ENCODE peak calls at places on chromosome 5, in five cellular contexts. G, H, M, K and N are unnamed samples. For H3K27me3, the result is how much of the 10 kb centered on the place peaks cover.

GRCh38 chr5:1121891-1122290 is 10.0 kb upstream of the SLC12A7 start:
- DNase-seq in G (no peak), H (no peak), M (no peak), K (no peak), N (no peak)

GRCh38 chr5:135214897-135215616 is 181.0 kb upstream of the PITX1 start:
- DNase-seq in G (no peak), H (peak), M (no peak), K (no peak), N (no peak)

GRCh38 chr5:108415726-108416125 is 33.8 kb upstream of the FBXL17 start:
- DNase-seq in G (no peak), H (no peak), M (no peak), K (no peak), N (no peak)

GRCh38 chr5:172209714-172210113 is 15.7 kb downstream of the EFCAB9 start:
- DNase-seq in G (no peak), H (no peak), M (no peak), K (no peak), N (no peak)

GRCh38 chr5:53041071-53041692 is 52.0 kb downstream of the ITGA2 start:
- DNase-seq in G (no peak), H (no peak), M (no peak), K (peak), N (peak)

GRCh38 chr5:76714771-76715483 is 999 bp upstream of the F2R start:
- DNase-seq in G (peak), H (no peak), M (peak), K (no peak), N (no peak)

GRCh38 chr5:81768960-81769452 is 18.1 kb upstream of the SSBP2 start:
- DNase-seq in G (no peak), H (no peak), M (no peak), K (peak), N (no peak)

GRCh38 chr5:76169536-76169935 is 86.4 kb downstream of the SV2C start:
- DNase-seq in G (no peak), H (no peak), M (no peak), K (no peak), N (no peak)

GRCh38 chr5:158988987-158989624 is 110.6 kb downstream of the EBF1 start:
- DNase-seq in G (no peak), H (no peak), M (no peak), K (no peak), N (no peak)

GRCh38 chr5:31531543-31531887 is 378 bp downstream of the DROSHA start:
- DNase-seq in G (peak), H (peak), M (peak), K (peak), N (no peak)

GRCh38 chr5:84032404-84032803 is 311.7 kb upstream of the HAPLN1 start:
- DNase-seq in G (no peak), H (no peak), M (no peak), K (no peak), N (no peak)

GRCh38 chr5:909086-909485 is 16.4 kb downstream of the TRIP13 start:
- DNase-seq in G (no peak), H (no peak), M (no peak), K (no peak), N (no peak)

GRCh38 chr5:135296900-135297816 is 101.9 kb downstream of the MACROH2A1 start:
- DNase-seq in G (no peak), H (no peak), M (no peak), K (no peak), N (no peak)

DNA sequence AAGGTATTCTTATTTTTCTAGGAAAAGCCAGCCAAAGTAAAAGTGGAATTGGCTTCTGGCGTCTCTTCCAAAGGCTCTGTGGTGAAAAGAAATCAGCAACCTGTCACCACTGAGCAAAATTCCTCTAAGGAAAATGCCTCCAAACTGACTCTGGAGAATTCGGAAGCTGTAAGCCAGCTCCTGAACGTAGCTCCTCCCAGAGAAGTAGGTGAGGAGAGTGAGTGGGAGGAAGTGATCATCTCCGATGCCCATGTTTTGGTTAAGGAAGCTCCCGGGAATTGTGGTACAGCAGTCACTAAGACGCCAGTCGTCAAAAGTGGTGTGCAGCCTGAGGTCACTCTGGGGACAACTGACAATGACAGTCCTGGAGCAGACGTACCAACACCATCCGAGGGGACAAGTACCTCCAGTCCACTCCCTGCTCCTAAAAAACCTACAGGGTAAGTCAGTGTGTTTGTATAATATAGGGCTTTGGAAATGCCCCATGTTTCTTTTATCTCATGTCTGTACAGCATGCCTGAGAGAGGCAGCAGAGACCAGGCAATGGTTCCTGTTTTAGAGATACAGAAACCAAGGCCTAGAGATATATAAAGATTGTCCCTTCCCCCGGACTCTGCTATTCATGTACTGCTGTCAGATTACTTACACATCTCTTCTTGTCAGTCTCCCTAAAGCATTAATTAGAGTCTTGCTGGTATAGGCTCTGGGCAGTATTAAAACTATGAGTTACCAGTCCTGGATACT is 23.9 kb downstream of the HMGXB3 start:
- DNase-seq in G (no peak), H (no peak), M (peak), K (no peak), N (no peak)
- TF ChIP-seq CTCF in G (peak), H (no peak), M (no peak), K (peak), N (no peak)

GRCh38 chr5:60346391-60346790 is 353.6 kb downstream of the DEPDC1B start:
- DNase-seq in G (no peak), H (no peak), M (no peak), K (no peak), N (no peak)

GRCh38 chr5:60339691-60340191 is 360.2 kb downstream of the DEPDC1B start:
- DNase-seq in G (no peak), H (peak), M (no peak), K (no peak), N (no peak)

GRCh38 chr5:60340965-60341471 is 358.9 kb downstream of the DEPDC1B start:
- DNase-seq in G (peak), H (no peak), M (no peak), K (no peak), N (peak)

GRCh38 chr5:60340326-60340725 is 359.6 kb downstream of the DEPDC1B start:
- DNase-seq in G (no peak), H (no peak), M (no peak), K (no peak), N (no peak)

DNA sequence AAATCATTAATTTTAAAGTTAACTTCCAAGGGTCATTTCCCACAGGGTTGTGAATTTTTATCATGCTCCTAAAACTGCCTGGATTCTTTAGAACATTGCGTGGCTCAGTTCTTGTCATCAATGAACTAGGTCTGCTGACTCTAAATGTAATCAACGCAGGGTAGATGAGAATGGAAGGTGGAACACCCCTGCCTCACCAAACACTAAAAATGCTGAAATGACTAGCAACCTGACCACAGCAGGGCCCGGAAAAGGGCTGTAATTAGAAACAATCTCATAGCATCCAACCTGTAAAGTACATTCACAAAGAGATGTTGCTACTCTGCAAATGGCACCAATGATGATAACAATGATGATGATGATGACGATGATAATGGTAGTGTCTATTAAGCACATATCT is 356.9 kb downstream of the DEPDC1B start:
- DNase-seq in G (no peak), H (no peak), M (no peak), K (no peak), N (no peak)
- H3K27me3 ChIP-seq in G (under half), H (under half), M (under half), K (under half), N (under half)

DNA sequence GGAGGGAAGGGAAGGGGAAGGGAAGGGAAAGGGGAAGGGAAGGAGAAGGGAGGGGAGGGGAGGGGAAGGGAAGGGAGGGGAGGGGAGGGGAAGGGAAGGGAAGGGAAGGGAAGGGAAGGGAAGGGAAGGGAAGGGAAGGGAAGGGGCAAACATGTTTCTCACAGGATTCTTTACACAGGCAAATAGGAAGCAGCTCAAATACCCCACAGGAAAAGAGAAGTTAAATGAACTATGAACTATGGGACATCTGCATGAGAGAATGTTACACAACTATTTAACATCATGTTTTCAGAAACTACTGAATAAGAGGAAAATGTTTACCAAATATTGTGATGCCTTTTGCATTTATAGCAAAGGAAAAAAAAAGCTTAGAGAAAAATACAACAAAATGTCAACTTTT is 125.4 kb upstream of the SLC30A5 start:
- DNase-seq in G (no peak), H (no peak), M (no peak), K (no peak), N (no peak)
- TF ChIP-seq CTCF in G (no peak), H (no peak), M (no peak), K (no peak), N (no peak)

GRCh38 chr5:3599283-3600105 is 3.9 kb downstream of the IRX1 start:
- DNase-seq in G (no peak), H (no peak), M (peak), K (no peak), N (no peak)
- H3K27me3 ChIP-seq in G (half or more), H (half or more), M (half or more), K (under half), N (under half)

DNA sequence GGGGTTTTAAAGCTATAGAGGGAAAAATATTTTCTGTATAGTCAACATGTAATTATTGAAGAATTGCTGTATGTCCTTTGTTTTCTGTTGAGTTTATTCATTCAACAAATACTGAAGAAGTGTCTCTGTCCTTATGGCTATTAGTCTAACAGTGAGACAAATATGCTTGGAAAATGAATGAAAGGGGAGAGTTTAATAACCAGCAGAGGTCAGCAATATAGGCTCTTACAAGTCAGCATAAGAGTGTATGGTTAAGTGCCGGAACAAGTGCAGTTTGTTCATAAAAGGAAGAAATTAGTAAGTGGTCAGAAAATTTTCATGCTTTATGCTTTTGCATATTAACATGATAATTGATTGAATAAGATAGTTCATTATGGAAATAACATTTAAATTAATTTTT is 3.6 kb downstream of the SCAMP1 start:
- DNase-seq in G (no peak), H (no peak), M (no peak), K (no peak), N (no peak)
- TF ChIP-seq CTCF in G (no peak), H (no peak), M (no peak), K (no peak), N (no peak)

GRCh38 chr5:55657443-55657842 is 54.7 kb downstream of the SLC38A9 start:
- DNase-seq in G (no peak), H (no peak), M (no peak), K (no peak), N (no peak)
- H3K27me3 ChIP-seq in G (under half), H (under half), M (under half), K (under half), N (under half)

GRCh38 chr5:54742417-54742889 is 224.9 kb downstream of the SNX18 start:
- DNase-seq in G (no peak), H (no peak), M (peak), K (peak), N (no peak)
- TF ChIP-seq CTCF in G (peak), H (no peak), M (peak), K (peak), N (no peak)

GRCh38 chr5:39464096-39464495 is 39.3 kb upstream of the DAB2 start:
- DNase-seq in G (no peak), H (no peak), M (no peak), K (no peak), N (no peak)

GRCh38 chr5:39462211-39462610 is 37.4 kb upstream of the DAB2 start:
- DNase-seq in G (no peak), H (no peak), M (no peak), K (no peak), N (no peak)

GRCh38 chr5:39466804-39467203 is 42.0 kb upstream of the DAB2 start:
- DNase-seq in G (no peak), H (no peak), M (no peak), K (no peak), N (no peak)

GRCh38 chr5:39469173-39469572 is 44.4 kb upstream of the DAB2 start:
- DNase-seq in G (no peak), H (no peak), M (no peak), K (no peak), N (no peak)

DNA sequence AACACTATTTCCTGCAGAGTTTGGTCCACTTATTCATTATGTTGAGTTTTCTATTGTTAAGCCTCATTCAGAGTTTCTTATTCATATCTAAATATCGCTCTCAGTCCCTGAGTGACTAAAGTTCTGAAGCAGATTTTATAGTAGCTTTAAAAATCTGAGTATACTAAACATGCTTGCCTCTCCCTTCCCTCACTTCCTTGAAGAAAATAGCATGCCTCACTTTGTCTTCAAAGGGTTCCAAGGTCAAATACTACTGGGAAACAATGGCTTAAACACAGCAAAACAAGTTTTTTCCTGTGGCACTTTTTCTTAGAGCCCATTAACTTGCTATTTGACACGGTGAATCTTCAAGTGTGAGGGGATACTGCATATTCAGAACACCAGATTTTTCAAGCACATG is 41.1 kb upstream of the DAB2 start:
- DNase-seq in G (no peak), H (no peak), M (no peak), K (no peak), N (no peak)
- H3K27me3 ChIP-seq in G (under half), H (under half), M (under half), K (under half), N (under half)

GRCh38 chr5:131987251-131987650 is 24.2 kb downstream of the ACSL6 start:
- DNase-seq in G (no peak), H (no peak), M (no peak), K (no peak), N (no peak)

GRCh38 chr5:131986161-131986912 is 25.1 kb downstream of the ACSL6 start:
- DNase-seq in G (no peak), H (no peak), M (no peak), K (no peak), N (no peak)

GRCh38 chr5:131983244-131983771 is 28.1 kb downstream of the ACSL6 start:
- DNase-seq in G (no peak), H (peak), M (no peak), K (no peak), N (no peak)

GRCh38 chr5:131988601-131989000 is 22.9 kb downstream of the ACSL6 start:
- DNase-seq in G (no peak), H (no peak), M (no peak), K (no peak), N (no peak)

DNA sequence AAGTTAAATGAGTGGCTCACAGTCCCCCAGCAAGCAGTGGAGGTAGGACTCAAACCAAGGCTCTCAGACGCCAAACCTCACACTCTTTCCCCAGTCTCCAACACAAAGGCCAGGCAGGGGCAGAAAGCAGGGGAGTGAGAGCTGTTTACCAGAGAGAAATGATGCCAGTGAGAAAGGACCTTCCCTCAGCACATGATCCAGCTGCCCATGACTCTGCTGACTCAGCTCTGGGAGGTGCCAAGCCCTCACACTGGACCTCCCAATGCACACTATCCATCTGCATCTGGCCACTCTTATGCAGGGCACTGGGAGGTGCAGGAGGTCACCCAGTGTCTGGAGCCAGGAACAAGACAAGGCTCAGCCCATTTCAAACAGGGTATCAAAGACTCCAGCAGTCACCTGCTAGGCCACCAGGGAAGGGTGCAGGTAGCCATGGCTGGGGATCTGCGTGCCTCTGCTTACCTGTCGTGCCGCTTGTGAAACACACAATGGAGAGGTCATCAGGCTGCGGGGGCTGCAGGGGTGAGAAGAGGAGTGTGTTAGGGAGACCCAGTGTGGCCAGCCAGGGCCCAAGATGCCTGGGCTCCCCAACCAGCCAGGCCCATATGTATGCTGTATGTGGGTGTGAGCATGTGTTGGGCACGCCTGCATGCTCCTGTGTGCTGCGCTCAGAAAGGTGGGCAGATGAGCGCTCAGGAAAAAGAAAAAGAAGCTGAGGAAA is 26.4 kb downstream of the ACSL6 start:
- DNase-seq in G (no peak), H (no peak), M (no peak), K (no peak), N (no peak)
- TF ChIP-seq CTCF in G (no peak), H (no peak), M (no peak), K (no peak), N (no peak)

GRCh38 chr5:61734966-61735365 is 402.9 kb downstream of the ZSWIM6 start:
- DNase-seq in G (no peak), H (no peak), M (no peak), K (no peak), N (no peak)
- H3K27me3 ChIP-seq in G (under half), H (under half), M (under half), K (under half), N (under half)